ENCODE peak calls at places on chromosomes 16 and 17, in eight cellular contexts. F is LHCN-M2; V is fibroblast of pulmonary artery; N is activated B cell treated with CpG ODN at 0.5 μM for 24 hours; S is stimulated activated CD4-positive, alpha-beta T cell treated with anti-CD3 and anti-CD28 coated beads, Interleukin-4, amount 100 ng/mL, for 48 hours; Q is HTR-8/SVneo; W is stimulated activated naive CD4-positive, alpha-beta T cell; D is adipocyte. M is an unnamed sample.

GRCh38 chr16:86697715-86698114 is 119.4 kb downstream of the FOXL1 start:
- DNase-seq in S (no peak), Q (peak; percentile 41), N (no peak), D (peak; percentile 47), F (no peak), V (peak; percentile 53), W (no peak), M (no peak)

GRCh38 chr16:2739555-2740435 is 12.6 kb upstream of the SRRM2 start:
- DNase-seq in D (no peak), V (no peak), Q (no peak), W (no peak), S (no peak), F (no peak), N (no peak), M (no peak)

GRCh38 chr17:81395600-81396277 is 482 bp downstream of the BAHCC1 start:
- DNase-seq in V (no peak), S (no peak), D (no peak), F (no peak), W (no peak), N (no peak), Q (no peak), M (no peak)

GRCh38 chr17:47862621-47863440 is 11.9 kb upstream of the SP6 start:
- DNase-seq in W (no peak), N (no peak), D (peak; percentile 59), V (peak; percentile 73), S (no peak), F (peak; percentile 94), Q (peak; percentile 84), M (no peak)

GRCh38 chr17:78716814-78717393 is 65.2 kb downstream of the CYTH1 start:
- DNase-seq in N (no peak), S (no peak), F (peak; percentile 50), D (peak; percentile 46), W (peak; percentile 20), V (peak; percentile 41), Q (no peak), M (peak; percentile 86)

GRCh38 chr17:7404737-7405412 is 978 bp upstream of the TMEM256 start:
- DNase-seq in N (no peak), W (peak; percentile 90), S (peak; percentile 53), D (no peak), F (peak; percentile 28), V (peak; percentile 20), Q (peak; percentile 81), M (peak; percentile 81)

GRCh38 chr16:9060225-9060624 is 31.2 kb upstream of the HAPSTR1 start:
- DNase-seq in F (no peak), S (no peak), W (no peak), N (no peak), V (no peak), Q (no peak), D (no peak), M (no peak)

GRCh38 chr16:2026461-2027023 is at the start of gene NHERF2:
- DNase-seq in N (peak; percentile 37), S (no peak), W (peak; percentile 43), F (no peak), V (no peak), D (peak; percentile 77), Q (no peak), M (no peak)

GRCh38 chr16:17773698-17774101 is 302.9 kb upstream of the XYLT1 start:
- DNase-seq in S (no peak), V (peak; percentile 1), N (no peak), Q (no peak), W (no peak), D (no peak), F (no peak), M (no peak)

GRCh38 chr17:73838815-73839214 is 194.6 kb upstream of the SDK2 start:
- DNase-seq in V (no peak), W (no peak), D (no peak), Q (no peak), S (no peak), N (no peak), F (no peak), M (no peak)

GRCh38 chr17:50596191-50597037 is 35.9 kb downstream of the CACNA1G start:
- DNase-seq in D (no peak), W (no peak), N (no peak), Q (no peak), F (no peak), V (no peak), S (no peak), M (no peak)

M was measured in aorta.